ENCODE peak calls at places on chromosomes 16 and 17, in eight cellular contexts. M, J, C, G, Y, R, T and L are unnamed samples.

GRCh38 chr16:50974438-50975036 is 176.5 kb downstream of the SALL1 start:
- DNase-seq in M (no peak), J (no peak), C (no peak), G (no peak), Y (no peak), R (no peak), T (no peak), L (no peak)

GRCh38 chr17:81429353-81429774 is 34.1 kb downstream of the BAHCC1 start:
- DNase-seq in M (no peak), J (peak; percentile 76), C (no peak), G (peak; percentile 72), Y (no peak), R (peak; percentile 88), T (no peak), L (no peak)

GRCh38 chr16:65044861-65045260 is 77.0 kb downstream of the CDH11 start:
- DNase-seq in M (no peak), J (no peak), C (no peak), G (peak; percentile 77), Y (no peak), R (no peak), T (no peak), L (no peak)

GRCh38 chr17:35255316-35255715 is 12.4 kb downstream of the SLFN5 start:
- DNase-seq in M (no peak), J (no peak), C (no peak), G (no peak), Y (no peak), R (no peak), T (no peak), L (no peak)

GRCh38 chr17:75036643-75037268 is 10.0 kb downstream of the ATP5PD start:
- DNase-seq in M (no peak), J (peak; percentile 76), C (peak; percentile 18), G (peak; percentile 97), Y (peak; percentile 92), R (peak; percentile 72), T (no peak), L (no peak)

GRCh38 chr17:80264048-80264792 is 3.6 kb downstream of the RNF213 start:
- DNase-seq in M (no peak), J (no peak), C (no peak), G (no peak), Y (peak; percentile 47), R (no peak), T (no peak), L (no peak)

GRCh38 chr16:3736116-3736515 is 18.8 kb upstream of the TRAP1 start:
- DNase-seq in M (no peak), J (no peak), C (no peak), G (no peak), Y (no peak), R (no peak), T (no peak), L (no peak)

GRCh38 chr17:80017226-80018010 is 18.3 kb downstream of the TBC1D16 start:
- DNase-seq in M (no peak), J (no peak), C (no peak), G (no peak), Y (no peak), R (no peak), T (no peak), L (no peak)

GRCh38 chr17:14704121-14704520 is 403.2 kb downstream of the HS3ST3B1 start:
- DNase-seq in M (no peak), J (no peak), C (no peak), G (no peak), Y (no peak), R (no peak), T (no peak), L (no peak)

GRCh38 chr16:50279142-50279865 is 13.0 kb downstream of the ADCY7 start:
- DNase-seq in M (no peak), J (no peak), C (no peak), G (no peak), Y (no peak), R (no peak), T (no peak), L (no peak)

GRCh38 chr17:6365187-6365943 is 69.6 kb downstream of the AIPL1 start:
- DNase-seq in M (no peak), J (no peak), C (no peak), G (peak; percentile 5), Y (no peak), R (no peak), T (no peak), L (no peak)

GRCh38 chr16:53863861-53864260 is 159.9 kb downstream of the FTO start:
- DNase-seq in M (no peak), J (no peak), C (no peak), G (no peak), Y (no peak), R (no peak), T (no peak), L (no peak)

GRCh38 chr17:44775136-44775837 is 16.5 kb downstream of the ADAM11 start:
- DNase-seq in M (no peak), J (peak; percentile 97), C (peak; percentile 88), G (peak; percentile 95), Y (peak; percentile 99), R (no peak), T (peak; percentile 99), L (peak; percentile 99)

GRCh38 chr17:164536-165235 is 16.8 kb downstream of the DOC2B start:
- DNase-seq in M (peak; percentile 51), J (peak; percentile 70), C (no peak), G (peak; percentile 33), Y (peak; percentile 23), R (peak; percentile 56), T (peak; percentile 73), L (peak; percentile 55)

GRCh38 chr17:50060951-50061712 is 5.2 kb downstream of the ITGA3 start:
- DNase-seq in M (no peak), J (no peak), C (no peak), G (peak; percentile 87), Y (no peak), R (peak; percentile 91), T (no peak), L (no peak)

GRCh38 chr16:26951950-26952349 is 114.8 kb upstream of the C16orf82 start:
- DNase-seq in M (no peak), J (no peak), C (no peak), G (no peak), Y (no peak), R (no peak), T (no peak), L (no peak)

GRCh38 chr17:9513266-9513665 is 62.4 kb downstream of the STX8 start:
- DNase-seq in M (no peak), J (no peak), C (no peak), G (no peak), Y (no peak), R (no peak), T (no peak), L (no peak)

GRCh38 chr17:65088621-65089385 is 32.3 kb upstream of the GNA13 start:
- DNase-seq in M (no peak), J (no peak), C (no peak), G (no peak), Y (no peak), R (no peak), T (no peak), L (no peak)

GRCh38 chr17:65095465-65095864 is 38.9 kb upstream of the GNA13 start:
- DNase-seq in M (no peak), J (no peak), C (no peak), G (no peak), Y (no peak), R (no peak), T (no peak), L (no peak)

GRCh38 chr17:65092262-65092661 is 35.7 kb upstream of the GNA13 start:
- DNase-seq in M (no peak), J (no peak), C (no peak), G (peak; percentile 73), Y (no peak), R (no peak), T (no peak), L (no peak)

GRCh38 chr17:65097110-65097509 is 40.1 kb upstream of the RGS9 start:
- DNase-seq in M (no peak), J (no peak), C (no peak), G (no peak), Y (no peak), R (no peak), T (no peak), L (no peak)

GRCh38 chr17:65093930-65094329 is 37.4 kb upstream of the GNA13 start:
- DNase-seq in M (no peak), J (no peak), C (no peak), G (no peak), Y (no peak), R (no peak), T (no peak), L (no peak)
- TF ChIP-seq CTCF in M (peak; percentile 29), J (no peak), C (no peak), G (peak; percentile 18), Y (no peak), R (no peak), T (no peak), L (no peak)

GRCh38 chr16:75591001-75591852 is 25.0 kb downstream of the GABARAPL2 start:
- DNase-seq in M (no peak), J (peak; percentile 39), C (no peak), G (peak; percentile 89), Y (no peak), R (peak; percentile 72), T (no peak), L (no peak)
- TF ChIP-seq CTCF in M (no peak), J (no peak), C (no peak), G (peak; percentile 43), Y (no peak), R (no peak), T (no peak), L (no peak)

GRCh38 chr16:85607331-85607765 is 5.8 kb upstream of the GSE1 start:
- DNase-seq in M (peak; percentile 60), J (no peak), C (no peak), G (no peak), Y (no peak), R (no peak), T (no peak), L (no peak)
- TF ChIP-seq CTCF in M (peak; percentile 52), J (no peak), C (no peak), G (no peak), Y (no peak), R (no peak), T (no peak), L (no peak)

GRCh38 chr16:14199624-14200023 is 128.5 kb downstream of the MRTFB start:
- DNase-seq in M (no peak), J (no peak), C (no peak), G (peak; percentile 44), Y (no peak), R (no peak), T (no peak), L (no peak)

GRCh38 chr16:14202095-14202494 is 131.0 kb downstream of the MRTFB start:
- DNase-seq in M (no peak), J (no peak), C (no peak), G (no peak), Y (no peak), R (no peak), T (no peak), L (no peak)

GRCh38 chr16:14205666-14206065 is 134.5 kb downstream of the MRTFB start:
- DNase-seq in M (no peak), J (no peak), C (no peak), G (no peak), Y (no peak), R (no peak), T (peak; percentile 11), L (peak; percentile 24)

GRCh38 chr16:14199199-14199598 is 128.1 kb downstream of the MRTFB start:
- DNase-seq in M (no peak), J (no peak), C (no peak), G (no peak), Y (no peak), R (no peak), T (no peak), L (no peak)

DNA sequence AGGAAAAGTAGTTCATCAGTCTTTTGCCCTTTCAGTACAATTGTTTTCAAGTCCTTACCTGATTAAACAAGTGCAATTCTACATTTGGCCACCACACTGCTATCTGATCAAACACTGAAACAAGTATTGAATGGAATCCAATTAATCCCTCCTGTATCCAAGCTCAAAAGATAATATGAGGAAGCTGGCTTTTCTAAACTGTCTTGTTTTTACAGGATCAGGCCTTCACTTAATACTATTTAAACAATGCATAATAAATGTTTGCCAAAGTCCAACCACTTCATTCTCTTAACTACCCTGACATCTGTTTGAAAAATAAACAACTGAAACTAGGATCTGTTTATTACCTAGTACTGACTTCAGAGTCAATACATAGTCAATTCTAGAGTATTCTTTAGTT is 131.6 kb downstream of the MRTFB start:
- DNase-seq in M (no peak), J (no peak), C (no peak), G (peak; percentile 47), Y (no peak), R (no peak), T (peak; percentile 11), L (no peak)
- TF ChIP-seq CTCF in M (peak; percentile 52), J (no peak), C (peak; percentile 57), G (peak; percentile 51), Y (no peak), R (no peak), T (no peak), L (no peak)